ENCODE peak calls at places on chromosomes 3 and 15, in nine cellular contexts. F, P, T, U, N, B, I, Y and J are unnamed samples.

GRCh38 chr3:29639621-29640290 is 358.9 kb downstream of the RBMS3 start:
- DNase-seq in F (no peak), P (no peak), T (no peak), U (no peak), N (no peak), B (no peak), I (no peak), Y (no peak), J (no peak)

GRCh38 chr3:107956991-107957467 is 133.8 kb downstream of the CD47 start:
- DNase-seq in F (no peak), P (no peak), T (peak; percentile 25), U (no peak), N (no peak), B (no peak), I (no peak), Y (no peak), J (no peak)

GRCh38 chr3:122795674-122795969 is 753 bp downstream of the SLC49A4 start:
- DNase-seq in F (no peak), P (no peak), T (no peak), U (no peak), N (no peak), B (peak; percentile 29), I (no peak), Y (no peak), J (no peak)

GRCh38 chr3:24680214-24680967 is 185.7 kb upstream of the THRB start:
- DNase-seq in F (peak; percentile 42), P (peak; percentile 53), T (peak; percentile 59), U (peak; percentile 87), N (peak; percentile 33), B (peak; percentile 29), I (no peak), Y (peak; percentile 74), J (peak; percentile 41)

GRCh38 chr15:99992611-99993231 is 259.5 kb upstream of the LYSMD4 start:
- DNase-seq in F (no peak), P (no peak), T (no peak), U (no peak), N (no peak), B (no peak), I (no peak), Y (no peak), J (no peak)

GRCh38 chr3:514206-514605 is 317.6 kb downstream of the CHL1 start:
- DNase-seq in F (no peak), P (no peak), T (no peak), U (no peak), N (no peak), B (no peak), I (no peak), Y (no peak), J (no peak)

GRCh38 chr3:143016321-143016972 is 15.1 kb downstream of the U2SURP start:
- DNase-seq in F (no peak), P (no peak), T (no peak), U (peak; percentile 47), N (no peak), B (no peak), I (no peak), Y (no peak), J (no peak)

GRCh38 chr3:45774581-45775505 is 21.5 kb downstream of the SLC6A20 start:
- DNase-seq in F (no peak), P (no peak), T (no peak), U (no peak), N (no peak), B (no peak), I (no peak), Y (no peak), J (no peak)

GRCh38 chr15:78082106-78082742 is 4.7 kb upstream of the TBC1D2B start:
- DNase-seq in F (no peak), P (no peak), T (no peak), U (no peak), N (no peak), B (no peak), I (no peak), Y (no peak), J (peak; percentile 43)

GRCh38 chr15:67030036-67030762 is 35.2 kb upstream of the SMAD3 start:
- DNase-seq in F (no peak), P (no peak), T (no peak), U (peak; percentile 89), N (no peak), B (peak; percentile 82), I (no peak), Y (peak; percentile 36), J (no peak)

GRCh38 chr3:52325686-52326085 is 9.6 kb downstream of the DNAH1 start:
- DNase-seq in F (no peak), P (no peak), T (no peak), U (no peak), N (no peak), B (no peak), I (no peak), Y (no peak), J (no peak)

GRCh38 chr3:17089314-17089700 is 204.6 kb downstream of the PLCL2 start:
- DNase-seq in F (no peak), P (no peak), T (no peak), U (no peak), N (no peak), B (no peak), I (no peak), Y (no peak), J (no peak)

GRCh38 chr15:33700695-33701303 is 267.5 kb upstream of the CHRM5 start:
- DNase-seq in F (peak; percentile 67), P (peak; percentile 58), T (peak; percentile 66), U (peak; percentile 88), N (peak; percentile 79), B (peak; percentile 54), I (peak; percentile 21), Y (peak; percentile 59), J (peak; percentile 59)

GRCh38 chr3:46974421-46975227 is 1.9 kb downstream of the CCDC12 start:
- DNase-seq in F (no peak), P (no peak), T (no peak), U (no peak), N (no peak), B (peak; percentile 82), I (no peak), Y (no peak), J (peak; percentile 51)
- H3K4me3 ChIP-seq in F (peak overlapping the region; percentile 74), P (peak overlapping the region; percentile 74), T (peak overlapping the region; percentile 96), U (peak overlapping the region; percentile 97), N (peak overlapping the region; percentile 84), B (peak overlapping the region; percentile 69), I (peak overlapping the region; percentile 95), Y (peak overlapping the region; percentile 68), J (peak overlapping the region; percentile 76)

GRCh38 chr15:89406218-89406716 is 71.6 kb upstream of the POLG start:
- DNase-seq in F (no peak), P (no peak), T (no peak), U (no peak), N (no peak), B (no peak), I (no peak), Y (no peak), J (no peak)
- TF ChIP-seq REST in F (no peak), P (no peak), T (no peak), U (no peak), N (no peak), B (no peak), I (no peak), Y (no peak), J (no peak)

GRCh38 chr3:133576169-133576568 is 2.7 kb downstream of the CDV3 start:
- DNase-seq in F (no peak), P (no peak), T (no peak), U (no peak), N (no peak), B (no peak), I (no peak), Y (no peak), J (no peak)

GRCh38 chr3:133574260-133574881 is 885 bp downstream of the CDV3 start:
- DNase-seq in F (no peak), P (no peak), T (peak; percentile 85), U (peak; percentile 74), N (no peak), B (peak; percentile 44), I (peak; percentile 58), Y (peak; percentile 53), J (no peak)

GRCh38 chr3:133583396-133583795 is 9.9 kb downstream of the CDV3 start:
- DNase-seq in F (no peak), P (no peak), T (no peak), U (no peak), N (no peak), B (no peak), I (no peak), Y (no peak), J (no peak)

GRCh38 chr3:133575121-133575520 is 1.6 kb downstream of the CDV3 start:
- DNase-seq in F (no peak), P (no peak), T (no peak), U (no peak), N (no peak), B (no peak), I (peak; percentile 30), Y (no peak), J (no peak)

DNA sequence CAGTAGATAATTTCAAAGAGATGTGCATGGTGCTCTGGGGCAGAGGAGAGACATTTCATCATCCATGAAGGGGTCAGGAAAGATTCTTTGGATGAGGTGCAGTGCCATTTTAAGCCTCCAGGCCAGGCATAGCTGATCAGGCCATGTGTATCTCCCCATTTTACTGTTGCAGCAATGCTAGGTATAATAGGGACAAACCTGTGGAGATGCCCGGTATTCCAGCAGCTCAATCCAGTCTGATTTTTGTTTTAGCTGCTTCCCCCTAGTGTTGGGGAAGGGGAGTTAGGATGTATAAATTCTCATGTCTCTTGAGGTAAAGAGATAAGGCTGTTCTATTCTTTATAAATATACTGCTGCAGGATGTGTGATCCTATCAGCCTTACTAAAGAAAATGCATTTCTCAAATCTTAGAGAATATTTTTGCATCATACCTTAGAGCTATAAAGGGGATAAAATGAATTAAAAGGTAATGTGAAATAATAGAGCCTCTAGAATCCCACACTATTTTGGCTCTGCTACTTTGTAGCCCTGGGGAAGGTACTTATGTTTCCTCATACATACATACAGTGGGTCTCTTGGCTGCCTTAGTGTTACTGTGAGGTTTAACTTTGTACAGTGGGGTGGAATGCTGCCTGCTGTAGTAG is 5.2 kb downstream of the CDV3 start:
- DNase-seq in F (peak; percentile 59), P (peak; percentile 64), T (peak; percentile 74), U (peak; percentile 64), N (no peak), B (peak; percentile 81), I (no peak), Y (peak; percentile 34), J (peak; percentile 6)
- H3K27ac ChIP-seq in F (peak overlapping the region; percentile 18), P (no peak overlapping the region), T (no peak overlapping the region), U (peak overlapping the region; percentile 17), N (peak overlapping the region; percentile 65), B (peak overlapping the region; percentile 6), I (no peak overlapping the region), Y (no peak overlapping the region), J (no peak overlapping the region)

DNA sequence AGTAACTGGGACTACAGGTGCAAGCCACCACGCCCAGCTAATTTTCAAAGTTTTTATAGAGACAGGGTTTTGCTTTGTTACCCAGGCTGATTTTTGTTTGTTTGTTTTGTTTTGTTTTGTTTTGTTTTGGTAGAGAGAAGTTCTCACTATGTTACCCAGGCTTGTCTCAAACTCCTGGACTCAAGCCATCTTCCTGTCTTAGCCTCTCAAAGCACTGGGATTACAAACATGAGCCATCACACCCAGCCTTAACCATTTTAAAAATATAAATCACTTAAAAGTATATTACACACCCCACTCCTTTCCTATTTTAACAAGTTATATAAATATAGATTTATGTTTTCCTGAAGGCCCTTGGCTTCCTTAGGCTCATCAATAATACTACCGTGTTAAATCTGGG is 6.5 kb upstream of the DYNC1LI1 start:
- DNase-seq in F (no peak), P (no peak), T (no peak), U (no peak), N (no peak), B (no peak), I (no peak), Y (no peak), J (no peak)
- H3K4me3 ChIP-seq in F (no peak overlapping the region), P (no peak overlapping the region), T (no peak overlapping the region), U (no peak overlapping the region), N (no peak overlapping the region), B (no peak overlapping the region), I (peak overlapping the region; percentile 43), Y (no peak overlapping the region), J (no peak overlapping the region)